ENCODE peak calls at places on chromosomes 5 and 9, in five cellular contexts. X, U, W, H and M are unnamed samples.

GRCh38 chr9:122463828-122464632 is 13.7 kb downstream of the OR1J1 start:
- DNase-seq in X (no peak), W (no peak), U (no peak), H (no peak), M (no peak)

GRCh38 chr5:139647406-139648204 is 544 bp upstream of the CXXC5 start:
- DNase-seq in H (no peak), X (no peak), U (no peak), W (peak), M (peak)

GRCh38 chr5:141260458-141261237 is 15.5 kb downstream of the PCDHB15 start:
- DNase-seq in H (no peak), U (peak), W (no peak), X (no peak), M (no peak)

GRCh38 chr5:158821321-158821720 is 278.4 kb downstream of the EBF1 start:
- DNase-seq in X (no peak), U (no peak), W (no peak), H (no peak), M (no peak)

GRCh38 chr9:76087978-76088377 is 197.5 kb downstream of the PCSK5 start:
- DNase-seq in U (no peak), H (no peak), X (no peak), W (no peak), M (no peak)

GRCh38 chr9:112487008-112487798 is 576 bp downstream of the KIAA1958 start:
- DNase-seq in U (peak), H (peak), X (peak), W (peak), M (peak)

GRCh38 chr5:65142511-65143011 is 339.2 kb downstream of the ADAMTS6 start:
- DNase-seq in X (no peak), U (peak), W (no peak), H (no peak), M (no peak)

GRCh38 chr5:80656425-80656824 is 1.6 kb upstream of the DHFR start:
- DNase-seq in U (no peak), X (no peak), W (no peak), H (no peak), M (no peak)

GRCh38 chr9:10396641-10397040 is 216.2 kb downstream of the PTPRD start:
- DNase-seq in U (no peak), X (no peak), H (no peak), W (no peak), M (no peak)

GRCh38 chr5:72478684-72479083 is 28.5 kb downstream of the ZNF366 start:
- DNase-seq in W (no peak), H (no peak), U (no peak), X (no peak), M (no peak)

GRCh38 chr5:113292535-113292934 is 142.3 kb downstream of the TSSK1B start:
- DNase-seq in U (peak), X (no peak), W (no peak), H (no peak), M (no peak)

GRCh38 chr5:56561-57290 is 35.2 kb upstream of the PLEKHG4B start:
- DNase-seq in U (peak), H (peak), W (no peak), X (no peak), M (no peak)

GRCh38 chr5:132464155-132464939 is 26.2 kb downstream of the IRF1 start:
- DNase-seq in W (no peak), H (no peak), U (no peak), X (no peak), M (no peak)

GRCh38 chr9:133054966-133055365 is 6.8 kb upstream of the CEL start:
- DNase-seq in W (no peak), X (no peak), H (no peak), U (no peak), M (no peak)

GRCh38 chr9:26725573-26725972 is 167.0 kb downstream of the CAAP1 start:
- DNase-seq in U (no peak), H (no peak), W (no peak), X (no peak), M (no peak)

GRCh38 chr9:209143-209758 is 5.4 kb upstream of the DOCK8 start:
- DNase-seq in H (no peak), W (no peak), X (no peak), U (no peak), M (no peak)

GRCh38 chr9:108786756-108787663 is 68.8 kb downstream of the ACTL7B start:
- DNase-seq in U (peak), H (no peak), X (no peak), W (no peak), M (no peak)

GRCh38 chr9:88805217-88805943 is 185.9 kb upstream of the S1PR3 start:
- DNase-seq in X (no peak), H (no peak), W (no peak), U (no peak), M (no peak)

GRCh38 chr5:132017738-132018625 is 6.5 kb upstream of the ACSL6 start:
- DNase-seq in X (no peak), H (no peak), W (no peak), U (no peak), M (no peak)

GRCh38 chr5:178223828-178224335 is 8.7 kb downstream of the PHYKPL start:
- DNase-seq in H (no peak), X (no peak), W (no peak), U (no peak), M (no peak)

GRCh38 chr5:43386960-43387362 is 25.2 kb downstream of the CCL28 start:
- DNase-seq in X (no peak), H (no peak), U (no peak), W (no peak), M (no peak)
- TF ChIP-seq CTCF in X (no peak), H (no peak), U (no peak), W (no peak), M (no peak)

GRCh38 chr9:129176786-129177442 is 1.1 kb downstream of the IER5L start:
- DNase-seq in U (peak), X (peak), W (peak), H (peak), M (peak)
- TF ChIP-seq CTCF in U (no peak), X (peak), W (no peak), H (no peak), M (no peak)

DNA sequence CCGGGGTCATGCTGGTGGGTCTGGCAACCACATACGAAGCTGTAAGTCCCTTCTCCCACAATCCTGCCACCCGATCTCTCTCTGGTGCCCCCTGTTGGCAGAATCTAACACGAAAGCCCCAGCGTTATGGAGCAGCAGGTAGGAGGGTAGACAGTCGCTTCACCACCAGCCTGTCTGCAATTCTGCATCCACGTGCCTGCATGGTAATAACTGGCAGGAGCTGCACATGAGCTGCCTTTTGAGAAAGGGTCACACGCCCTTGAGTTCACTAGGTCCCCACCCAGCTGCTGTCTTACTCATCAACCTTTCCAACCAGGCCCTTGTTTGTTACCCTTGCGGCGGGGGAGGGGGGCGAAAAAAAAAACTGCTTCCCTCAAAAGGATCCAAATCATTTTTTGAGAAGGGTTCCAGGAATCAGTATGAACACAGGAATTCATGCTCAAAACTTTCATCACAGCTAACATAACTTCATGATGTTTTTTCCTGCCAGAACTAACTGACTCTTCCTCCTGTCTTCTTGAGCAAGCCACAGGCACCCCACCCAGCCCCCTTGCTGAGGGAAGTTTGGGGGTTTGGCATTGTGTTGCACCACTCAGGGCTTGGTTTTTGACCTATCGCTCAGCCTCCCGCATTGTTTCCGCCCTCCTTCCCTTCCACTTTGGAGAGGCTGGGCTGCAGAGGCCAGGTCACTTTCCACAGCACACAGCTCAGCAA is 19.6 kb upstream of the TMEM252 start:
- DNase-seq in W (peak), H (peak), X (peak), U (peak), M (peak)
- TF ChIP-seq CTCF in W (peak), H (peak), X (peak), U (peak), M (no peak)

GRCh38 chr5:97163360-97163764 is 19.7 kb downstream of the RIOK2 start:
- DNase-seq in H (no peak), U (peak), X (no peak), W (no peak), M (no peak)
- TF ChIP-seq CTCF in H (peak), U (peak), X (peak), W (no peak), M (peak)

GRCh38 chr9:78004478-78005229 is 27.0 kb downstream of the GNAQ start:
- DNase-seq in H (no peak), X (no peak), W (no peak), U (peak), M (no peak)
- TF ChIP-seq CTCF in H (peak), X (peak), W (peak), U (peak), M (no peak)

GRCh38 chr9:77769246-77769645 is 121.1 kb upstream of the GNA14 start:
- DNase-seq in U (peak), X (no peak), H (no peak), W (no peak), M (no peak)

GRCh38 chr9:77765781-77766259 is 117.7 kb upstream of the GNA14 start:
- DNase-seq in U (no peak), W (no peak), H (no peak), X (no peak), M (no peak)

GRCh38 chr9:77766587-77766986 is 118.5 kb upstream of the GNA14 start:
- DNase-seq in X (no peak), W (no peak), U (no peak), H (no peak), M (no peak)

GRCh38 chr9:77763566-77763965 is 115.4 kb upstream of the GNA14 start:
- DNase-seq in X (no peak), W (no peak), H (no peak), U (no peak), M (no peak)

GRCh38 chr9:77764894-77765780 is 117.0 kb upstream of the GNA14 start:
- DNase-seq in W (no peak), H (no peak), X (no peak), U (peak), M (no peak)
- TF ChIP-seq CTCF in W (peak), H (peak), X (peak), U (peak), M (no peak)

DNA sequence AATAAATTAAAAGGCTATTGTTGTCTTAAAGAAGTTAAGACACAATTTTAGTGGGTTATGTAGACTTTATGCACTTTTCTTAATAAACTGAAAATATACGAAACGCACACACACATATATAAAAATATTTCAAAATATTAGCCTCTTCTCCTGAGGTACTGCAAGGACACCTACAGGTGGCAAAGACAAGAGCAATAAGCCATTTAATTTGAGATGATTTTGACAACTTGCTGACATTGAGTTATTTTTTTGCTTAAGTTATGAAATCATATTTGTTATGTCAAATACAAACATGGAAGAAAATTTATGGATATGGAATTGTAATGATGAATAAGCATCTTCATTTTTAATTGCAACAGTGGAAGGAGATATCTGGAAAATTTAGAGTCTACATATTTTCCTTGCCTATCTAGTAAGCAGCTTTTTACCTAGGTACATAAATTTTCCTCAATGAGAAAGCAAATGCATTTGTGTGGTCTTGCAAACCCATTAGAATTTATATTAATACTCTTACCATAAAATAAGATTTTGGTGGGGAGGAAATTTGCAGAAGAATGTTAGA is 301.6 kb downstream of the ISL1 start:
- DNase-seq in U (peak), W (no peak), H (no peak), X (no peak), M (no peak)
- TF ChIP-seq CTCF in U (no peak), W (no peak), H (no peak), X (no peak), M (no peak)

GRCh38 chr9:92133949-92134604 is 18.9 kb upstream of the SPTLC1 start:
- DNase-seq in X (peak), W (peak), H (peak), U (peak), M (peak)

GRCh38 chr9:92135576-92135975 is 20.4 kb upstream of the SPTLC1 start:
- DNase-seq in W (no peak), U (no peak), H (no peak), X (no peak), M (no peak)

GRCh38 chr9:92136184-92136858 is 21.1 kb upstream of the SPTLC1 start:
- DNase-seq in W (no peak), X (no peak), U (no peak), H (no peak), M (no peak)

GRCh38 chr9:92138157-92138959 is 23.1 kb upstream of the SPTLC1 start:
- DNase-seq in U (peak), X (peak), H (peak), W (peak), M (peak)

GRCh38 chr9:92132501-92132900 is 17.3 kb upstream of the SPTLC1 start:
- DNase-seq in W (no peak), X (no peak), H (no peak), U (no peak), M (no peak)
- TF ChIP-seq CTCF in W (no peak), X (no peak), H (no peak), U (no peak), M (no peak)

GRCh38 chr9:134663753-134664415 is 22.3 kb downstream of the COL5A1 start:
- DNase-seq in H (no peak), X (no peak), U (no peak), W (no peak), M (no peak)
- TF ChIP-seq CTCF in H (no peak), X (no peak), U (peak), W (no peak), M (no peak)